ENCODE peak calls at places on chromosomes 5 and 9, in seven cellular contexts. One of them, this sample, is unnamed.

GRCh38 chr5:138408023-138408422 is 30.8 kb upstream of the REEP2 start:
- DNase-seq in frontal cortex: no peak
- DNase-seq in stimulated activated effector memory CD8-positive, alpha-beta T cell treated with anti-CD3 and anti-CD28 coated beads, Interleukin-12 subunit alpha, Interleukin-12 subunit beta, amount 100 ng/mL, for 72 hours: no peak
- DNase-seq in astrocyte of the cerebellum: no peak
- DNase-seq in AG08396: peak
- DNase-seq in DMS153: no peak
- DNase-seq in dorsolateral prefrontal cortex: no peak
- DNase-seq in this sample: no peak

GRCh38 chr5:93092349-93093105 is 488.5 kb downstream of the NR2F1-AS1 start:
- DNase-seq in dorsolateral prefrontal cortex: no peak
- DNase-seq in DMS153: no peak
- DNase-seq in astrocyte of the cerebellum: peak
- DNase-seq in AG08396: peak
- DNase-seq in stimulated activated effector memory CD8-positive, alpha-beta T cell treated with anti-CD3 and anti-CD28 coated beads, Interleukin-12 subunit alpha, Interleukin-12 subunit beta, amount 100 ng/mL, for 72 hours: no peak
- DNase-seq in frontal cortex: peak
- DNase-seq in this sample: peak

GRCh38 chr5:136802382-136802781 is 437.0 kb upstream of the TRPC7 start:
- DNase-seq in dorsolateral prefrontal cortex: no peak
- DNase-seq in astrocyte of the cerebellum: peak
- DNase-seq in frontal cortex: peak
- DNase-seq in DMS153: no peak
- DNase-seq in AG08396: no peak
- DNase-seq in stimulated activated effector memory CD8-positive, alpha-beta T cell treated with anti-CD3 and anti-CD28 coated beads, Interleukin-12 subunit alpha, Interleukin-12 subunit beta, amount 100 ng/mL, for 72 hours: no peak
- DNase-seq in this sample: peak

GRCh38 chr9:83477571-83477970 is 60.6 kb downstream of the FRMD3 start:
- DNase-seq in stimulated activated effector memory CD8-positive, alpha-beta T cell treated with anti-CD3 and anti-CD28 coated beads, Interleukin-12 subunit alpha, Interleukin-12 subunit beta, amount 100 ng/mL, for 72 hours: no peak
- DNase-seq in astrocyte of the cerebellum: peak
- DNase-seq in DMS153: no peak
- DNase-seq in AG08396: no peak
- DNase-seq in dorsolateral prefrontal cortex: no peak
- DNase-seq in frontal cortex: no peak
- DNase-seq in this sample: no peak

GRCh38 chr5:68685861-68686260 is 408.0 kb upstream of the SLC30A5 start:
- DNase-seq in frontal cortex: no peak
- DNase-seq in AG08396: no peak
- DNase-seq in astrocyte of the cerebellum: no peak
- DNase-seq in stimulated activated effector memory CD8-positive, alpha-beta T cell treated with anti-CD3 and anti-CD28 coated beads, Interleukin-12 subunit alpha, Interleukin-12 subunit beta, amount 100 ng/mL, for 72 hours: no peak
- DNase-seq in dorsolateral prefrontal cortex: no peak
- DNase-seq in DMS153: no peak
- DNase-seq in this sample: no peak

GRCh38 chr5:58239075-58239474 is 220.8 kb downstream of the PLK2 start:
- DNase-seq in dorsolateral prefrontal cortex: no peak
- DNase-seq in stimulated activated effector memory CD8-positive, alpha-beta T cell treated with anti-CD3 and anti-CD28 coated beads, Interleukin-12 subunit alpha, Interleukin-12 subunit beta, amount 100 ng/mL, for 72 hours: no peak
- DNase-seq in DMS153: no peak
- DNase-seq in AG08396: no peak
- DNase-seq in frontal cortex: no peak
- DNase-seq in astrocyte of the cerebellum: no peak
- DNase-seq in this sample: no peak

GRCh38 chr5:37206733-37207132 is 42.4 kb downstream of the CPLANE1 start:
- DNase-seq in stimulated activated effector memory CD8-positive, alpha-beta T cell treated with anti-CD3 and anti-CD28 coated beads, Interleukin-12 subunit alpha, Interleukin-12 subunit beta, amount 100 ng/mL, for 72 hours: no peak
- DNase-seq in astrocyte of the cerebellum: no peak
- DNase-seq in AG08396: no peak
- DNase-seq in dorsolateral prefrontal cortex: no peak
- DNase-seq in DMS153: no peak
- DNase-seq in frontal cortex: no peak
- DNase-seq in this sample: no peak

GRCh38 chr5:160802567-160802966 is 49.4 kb downstream of the ATP10B start:
- DNase-seq in frontal cortex: no peak
- DNase-seq in astrocyte of the cerebellum: no peak
- DNase-seq in DMS153: no peak
- DNase-seq in stimulated activated effector memory CD8-positive, alpha-beta T cell treated with anti-CD3 and anti-CD28 coated beads, Interleukin-12 subunit alpha, Interleukin-12 subunit beta, amount 100 ng/mL, for 72 hours: no peak
- DNase-seq in AG08396: no peak
- DNase-seq in dorsolateral prefrontal cortex: peak
- DNase-seq in this sample: no peak

GRCh38 chr5:31185951-31186350 is 7.5 kb upstream of the CDH6 start:
- DNase-seq in astrocyte of the cerebellum: no peak
- DNase-seq in DMS153: no peak
- DNase-seq in dorsolateral prefrontal cortex: no peak
- DNase-seq in AG08396: no peak
- DNase-seq in frontal cortex: no peak
- DNase-seq in stimulated activated effector memory CD8-positive, alpha-beta T cell treated with anti-CD3 and anti-CD28 coated beads, Interleukin-12 subunit alpha, Interleukin-12 subunit beta, amount 100 ng/mL, for 72 hours: no peak
- DNase-seq in this sample: no peak

GRCh38 chr9:13568851-13569618 is 289.5 kb upstream of the MPDZ start:
- DNase-seq in dorsolateral prefrontal cortex: peak
- DNase-seq in DMS153: peak
- DNase-seq in astrocyte of the cerebellum: no peak
- DNase-seq in frontal cortex: no peak
- DNase-seq in AG08396: no peak
- DNase-seq in stimulated activated effector memory CD8-positive, alpha-beta T cell treated with anti-CD3 and anti-CD28 coated beads, Interleukin-12 subunit alpha, Interleukin-12 subunit beta, amount 100 ng/mL, for 72 hours: no peak
- DNase-seq in this sample: no peak

GRCh38 chr5:161851691-161852299 is 3.9 kb downstream of the GABRA1 start:
- DNase-seq in frontal cortex: no peak
- DNase-seq in astrocyte of the cerebellum: no peak
- DNase-seq in dorsolateral prefrontal cortex: no peak
- DNase-seq in stimulated activated effector memory CD8-positive, alpha-beta T cell treated with anti-CD3 and anti-CD28 coated beads, Interleukin-12 subunit alpha, Interleukin-12 subunit beta, amount 100 ng/mL, for 72 hours: no peak
- DNase-seq in AG08396: no peak
- DNase-seq in DMS153: no peak
- DNase-seq in this sample: peak

GRCh38 chr9:98536542-98537173 is 172.1 kb downstream of the GABBR2 start:
- DNase-seq in stimulated activated effector memory CD8-positive, alpha-beta T cell treated with anti-CD3 and anti-CD28 coated beads, Interleukin-12 subunit alpha, Interleukin-12 subunit beta, amount 100 ng/mL, for 72 hours: peak
- DNase-seq in AG08396: no peak
- DNase-seq in frontal cortex: no peak
- DNase-seq in DMS153: no peak
- DNase-seq in astrocyte of the cerebellum: no peak
- DNase-seq in dorsolateral prefrontal cortex: no peak
- DNase-seq in this sample: no peak

GRCh38 chr5:156142867-156143266 is 184.1 kb upstream of the SGCD start:
- DNase-seq in stimulated activated effector memory CD8-positive, alpha-beta T cell treated with anti-CD3 and anti-CD28 coated beads, Interleukin-12 subunit alpha, Interleukin-12 subunit beta, amount 100 ng/mL, for 72 hours: no peak
- DNase-seq in DMS153: no peak
- DNase-seq in frontal cortex: no peak
- DNase-seq in astrocyte of the cerebellum: no peak
- DNase-seq in dorsolateral prefrontal cortex: no peak
- DNase-seq in AG08396: no peak
- DNase-seq in this sample: no peak

GRCh38 chr5:80275347-80275746 is 19.5 kb upstream of the SERINC5 start:
- DNase-seq in AG08396: no peak
- DNase-seq in stimulated activated effector memory CD8-positive, alpha-beta T cell treated with anti-CD3 and anti-CD28 coated beads, Interleukin-12 subunit alpha, Interleukin-12 subunit beta, amount 100 ng/mL, for 72 hours: no peak
- DNase-seq in astrocyte of the cerebellum: no peak
- DNase-seq in DMS153: no peak
- DNase-seq in dorsolateral prefrontal cortex: no peak
- DNase-seq in frontal cortex: peak
- DNase-seq in this sample: no peak

GRCh38 chr5:57834829-57835554 is 352.4 kb upstream of the ACTBL2 start:
- DNase-seq in dorsolateral prefrontal cortex: no peak
- DNase-seq in DMS153: peak
- DNase-seq in astrocyte of the cerebellum: no peak
- DNase-seq in stimulated activated effector memory CD8-positive, alpha-beta T cell treated with anti-CD3 and anti-CD28 coated beads, Interleukin-12 subunit alpha, Interleukin-12 subunit beta, amount 100 ng/mL, for 72 hours: no peak
- DNase-seq in frontal cortex: no peak
- DNase-seq in AG08396: no peak
- DNase-seq in this sample: no peak

GRCh38 chr5:89117131-89117644 is 234.2 kb upstream of the MEF2C start:
- DNase-seq in astrocyte of the cerebellum: no peak
- DNase-seq in DMS153: no peak
- DNase-seq in frontal cortex: no peak
- DNase-seq in stimulated activated effector memory CD8-positive, alpha-beta T cell treated with anti-CD3 and anti-CD28 coated beads, Interleukin-12 subunit alpha, Interleukin-12 subunit beta, amount 100 ng/mL, for 72 hours: no peak
- DNase-seq in AG08396: no peak
- DNase-seq in dorsolateral prefrontal cortex: no peak
- DNase-seq in this sample: no peak

GRCh38 chr5:84032404-84032803 is 311.7 kb upstream of the HAPLN1 start:
- DNase-seq in AG08396: peak
- DNase-seq in DMS153: no peak
- DNase-seq in stimulated activated effector memory CD8-positive, alpha-beta T cell treated with anti-CD3 and anti-CD28 coated beads, Interleukin-12 subunit alpha, Interleukin-12 subunit beta, amount 100 ng/mL, for 72 hours: no peak
- DNase-seq in astrocyte of the cerebellum: no peak
- DNase-seq in dorsolateral prefrontal cortex: no peak
- DNase-seq in frontal cortex: no peak
- DNase-seq in this sample: no peak

GRCh38 chr9:17556935-17557334 is 21.9 kb upstream of the SH3GL2 start:
- DNase-seq in astrocyte of the cerebellum: no peak
- DNase-seq in DMS153: no peak
- DNase-seq in frontal cortex: no peak
- DNase-seq in dorsolateral prefrontal cortex: no peak
- DNase-seq in AG08396: no peak
- DNase-seq in stimulated activated effector memory CD8-positive, alpha-beta T cell treated with anti-CD3 and anti-CD28 coated beads, Interleukin-12 subunit alpha, Interleukin-12 subunit beta, amount 100 ng/mL, for 72 hours: no peak
- DNase-seq in this sample: no peak

GRCh38 chr5:23507278-23507685 is at the start of gene PRDM9:
- DNase-seq in stimulated activated effector memory CD8-positive, alpha-beta T cell treated with anti-CD3 and anti-CD28 coated beads, Interleukin-12 subunit alpha, Interleukin-12 subunit beta, amount 100 ng/mL, for 72 hours: no peak
- DNase-seq in frontal cortex: peak
- DNase-seq in astrocyte of the cerebellum: no peak
- DNase-seq in dorsolateral prefrontal cortex: no peak
- DNase-seq in DMS153: no peak
- DNase-seq in AG08396: no peak
- DNase-seq in this sample: no peak

GRCh38 chr5:7053125-7053524 is 339.9 kb downstream of the TENT4A start:
- DNase-seq in DMS153: no peak
- DNase-seq in astrocyte of the cerebellum: no peak
- DNase-seq in AG08396: no peak
- DNase-seq in dorsolateral prefrontal cortex: no peak
- DNase-seq in stimulated activated effector memory CD8-positive, alpha-beta T cell treated with anti-CD3 and anti-CD28 coated beads, Interleukin-12 subunit alpha, Interleukin-12 subunit beta, amount 100 ng/mL, for 72 hours: no peak
- DNase-seq in frontal cortex: no peak
- DNase-seq in this sample: no peak

GRCh38 chr5:153159611-153160010 is 330.9 kb upstream of the GRIA1 start:
- DNase-seq in dorsolateral prefrontal cortex: no peak
- DNase-seq in AG08396: no peak
- DNase-seq in frontal cortex: no peak
- DNase-seq in stimulated activated effector memory CD8-positive, alpha-beta T cell treated with anti-CD3 and anti-CD28 coated beads, Interleukin-12 subunit alpha, Interleukin-12 subunit beta, amount 100 ng/mL, for 72 hours: no peak
- DNase-seq in astrocyte of the cerebellum: no peak
- DNase-seq in DMS153: no peak
- DNase-seq in this sample: peak

GRCh38 chr9:116843863-116844620 is 156.9 kb downstream of the TRIM32 start:
- DNase-seq in stimulated activated effector memory CD8-positive, alpha-beta T cell treated with anti-CD3 and anti-CD28 coated beads, Interleukin-12 subunit alpha, Interleukin-12 subunit beta, amount 100 ng/mL, for 72 hours: no peak
- DNase-seq in dorsolateral prefrontal cortex: no peak
- DNase-seq in AG08396: no peak
- DNase-seq in DMS153: no peak
- DNase-seq in frontal cortex: peak
- DNase-seq in astrocyte of the cerebellum: no peak
- DNase-seq in this sample: no peak

GRCh38 chr9:78397045-78397843 is 100.3 kb downstream of the PSAT1 start:
- DNase-seq in DMS153: no peak
- DNase-seq in astrocyte of the cerebellum: no peak
- DNase-seq in stimulated activated effector memory CD8-positive, alpha-beta T cell treated with anti-CD3 and anti-CD28 coated beads, Interleukin-12 subunit alpha, Interleukin-12 subunit beta, amount 100 ng/mL, for 72 hours: no peak
- DNase-seq in frontal cortex: no peak
- DNase-seq in AG08396: no peak
- DNase-seq in dorsolateral prefrontal cortex: no peak
- DNase-seq in this sample: no peak

GRCh38 chr9:106420511-106420944 is 442.4 kb upstream of the ZNF462 start:
- DNase-seq in DMS153: no peak
- DNase-seq in astrocyte of the cerebellum: peak
- DNase-seq in frontal cortex: no peak
- DNase-seq in stimulated activated effector memory CD8-positive, alpha-beta T cell treated with anti-CD3 and anti-CD28 coated beads, Interleukin-12 subunit alpha, Interleukin-12 subunit beta, amount 100 ng/mL, for 72 hours: no peak
- DNase-seq in dorsolateral prefrontal cortex: no peak
- DNase-seq in AG08396: no peak
- DNase-seq in this sample: no peak

GRCh38 chr5:87686975-87687374 is 274.2 kb upstream of the CCNH start:
- DNase-seq in AG08396: no peak
- DNase-seq in DMS153: no peak
- DNase-seq in astrocyte of the cerebellum: no peak
- DNase-seq in stimulated activated effector memory CD8-positive, alpha-beta T cell treated with anti-CD3 and anti-CD28 coated beads, Interleukin-12 subunit alpha, Interleukin-12 subunit beta, amount 100 ng/mL, for 72 hours: no peak
- DNase-seq in frontal cortex: no peak
- DNase-seq in dorsolateral prefrontal cortex: no peak
- DNase-seq in this sample: no peak

This sample was measured in RKO.